ENCODE peak calls at places on chromosomes 2 and 18, in four cellular contexts. Q is skeletal muscle cell, F is T-helper 17 cell, I is stomach. S is an unnamed sample.

GRCh38 chr2:241579281-241579680 is 20.7 kb downstream of the BOK start:
- DNase-seq in Q (no peak), F (no peak), I (no peak), S (no peak)

GRCh38 chr2:188410504-188411235 is 119.0 kb downstream of the GULP1 start:
- DNase-seq in Q (no peak), F (no peak), I (no peak), S (no peak)

GRCh38 chr2:72952110-72952823 is 34.9 kb downstream of the EMX1 start:
- DNase-seq in Q (no peak), F (no peak), I (no peak), S (no peak)

GRCh38 chr2:57943271-57943670 is 103.3 kb upstream of the VRK2 start:
- DNase-seq in Q (peak), F (no peak), I (no peak), S (no peak)

GRCh38 chr2:231752056-231752455 is 29.0 kb downstream of the PDE6D start:
- DNase-seq in Q (no peak), F (no peak), I (no peak), S (no peak)

GRCh38 chr2:28610583-28611201 is 114.8 kb downstream of the PLB1 start:
- DNase-seq in Q (peak), F (no peak), I (peak), S (no peak)

GRCh38 chr18:26869640-26870039 is 4.1 kb upstream of the AQP4 start:
- DNase-seq in Q (no peak), F (no peak), I (no peak), S (no peak)

GRCh38 chr2:157302492-157303099 is 23.0 kb downstream of the ERMN start:
- DNase-seq in Q (no peak), F (no peak), I (no peak), S (no peak)